ENCODE peak calls at places on chromosomes 11 and 22, in seven cellular contexts. One of them, this sample, is unnamed.

GRCh38 chr11:130612291-130612802 is 163.9 kb downstream of the ADAMTS15 start:
- DNase-seq in activated CD4-positive, alpha-beta T cell treated with anti-CD3 and anti-CD28 coated beads for 24 hours: no peak
- DNase-seq in astrocyte of the hippocampus: peak
- DNase-seq in NCI-H2081: no peak
- DNase-seq in amygdala: no peak
- DNase-seq in left lung: no peak
- DNase-seq in ACHN: no peak
- DNase-seq in this sample: no peak

GRCh38 chr11:5368502-5369043 is 15.0 kb upstream of the OR51M1 start:
- DNase-seq in NCI-H2081: no peak
- DNase-seq in left lung: no peak
- DNase-seq in amygdala: no peak
- DNase-seq in activated CD4-positive, alpha-beta T cell treated with anti-CD3 and anti-CD28 coated beads for 24 hours: no peak
- DNase-seq in ACHN: no peak
- DNase-seq in astrocyte of the hippocampus: no peak
- DNase-seq in this sample: no peak

GRCh38 chr11:65586676-65587075 is 8.9 kb downstream of the KCNK7 start:
- DNase-seq in astrocyte of the hippocampus: no peak
- DNase-seq in ACHN: no peak
- DNase-seq in left lung: no peak
- DNase-seq in activated CD4-positive, alpha-beta T cell treated with anti-CD3 and anti-CD28 coated beads for 24 hours: no peak
- DNase-seq in NCI-H2081: no peak
- DNase-seq in amygdala: no peak
- DNase-seq in this sample: no peak

GRCh38 chr11:106017088-106017487 is 5.0 kb downstream of the MSANTD4 start:
- DNase-seq in left lung: no peak
- DNase-seq in activated CD4-positive, alpha-beta T cell treated with anti-CD3 and anti-CD28 coated beads for 24 hours: no peak
- DNase-seq in astrocyte of the hippocampus: no peak
- DNase-seq in amygdala: no peak
- DNase-seq in ACHN: no peak
- DNase-seq in NCI-H2081: no peak
- DNase-seq in this sample: no peak

GRCh38 chr11:28123151-28123571 is 15.0 kb downstream of the METTL15 start:
- DNase-seq in NCI-H2081: no peak
- DNase-seq in ACHN: no peak
- DNase-seq in amygdala: no peak
- DNase-seq in left lung: no peak
- DNase-seq in activated CD4-positive, alpha-beta T cell treated with anti-CD3 and anti-CD28 coated beads for 24 hours: no peak
- DNase-seq in astrocyte of the hippocampus: peak
- DNase-seq in this sample: no peak

GRCh38 chr22:50508897-50509296 is 873 bp downstream of the NCAPH2 start:
- DNase-seq in activated CD4-positive, alpha-beta T cell treated with anti-CD3 and anti-CD28 coated beads for 24 hours: no peak
- DNase-seq in astrocyte of the hippocampus: no peak
- DNase-seq in NCI-H2081: no peak
- DNase-seq in ACHN: no peak
- DNase-seq in amygdala: no peak
- DNase-seq in left lung: no peak
- DNase-seq in this sample: no peak

GRCh38 chr22:40216041-40216756 is 38.5 kb downstream of the TNRC6B start:
- DNase-seq in activated CD4-positive, alpha-beta T cell treated with anti-CD3 and anti-CD28 coated beads for 24 hours: no peak
- DNase-seq in astrocyte of the hippocampus: no peak
- DNase-seq in amygdala: no peak
- DNase-seq in left lung: no peak
- DNase-seq in NCI-H2081: no peak
- DNase-seq in ACHN: no peak
- DNase-seq in this sample: no peak

GRCh38 chr11:74641289-74641688 is 48.9 kb downstream of the POLD3 start:
- DNase-seq in amygdala: no peak
- DNase-seq in left lung: no peak
- DNase-seq in ACHN: no peak
- DNase-seq in astrocyte of the hippocampus: peak
- DNase-seq in activated CD4-positive, alpha-beta T cell treated with anti-CD3 and anti-CD28 coated beads for 24 hours: no peak
- DNase-seq in NCI-H2081: peak
- DNase-seq in this sample: no peak

GRCh38 chr11:6022954-6023353 is 7.6 kb downstream of the OR56A1 start:
- DNase-seq in left lung: no peak
- DNase-seq in astrocyte of the hippocampus: peak
- DNase-seq in amygdala: no peak
- DNase-seq in NCI-H2081: peak
- DNase-seq in activated CD4-positive, alpha-beta T cell treated with anti-CD3 and anti-CD28 coated beads for 24 hours: no peak
- DNase-seq in ACHN: peak
- DNase-seq in this sample: no peak

GRCh38 chr11:122910775-122911174 is 28.2 kb downstream of the JHY start:
- DNase-seq in astrocyte of the hippocampus: peak
- DNase-seq in NCI-H2081: peak
- DNase-seq in ACHN: peak
- DNase-seq in left lung: no peak
- DNase-seq in activated CD4-positive, alpha-beta T cell treated with anti-CD3 and anti-CD28 coated beads for 24 hours: no peak
- DNase-seq in amygdala: no peak
- DNase-seq in this sample: no peak

This sample was measured in sciatic nerve.